ENCODE peak calls at places on chromosomes 7 and 10, in nine cellular contexts. One of them, this sample, is unnamed.

GRCh38 chr10:119406888-119407777 is 135.4 kb downstream of the RGS10 start:
- DNase-seq in A549: no peak
- DNase-seq in AG10803: no peak
- DNase-seq in astrocyte of the spinal cord: no peak
- DNase-seq in lung: no peak
- DNase-seq in pancreas: no peak
- DNase-seq in psoas muscle: no peak
- DNase-seq in epithelial cell of esophagus: no peak
- DNase-seq in BJ: no peak
- DNase-seq in this sample: no peak

GRCh38 chr10:71795248-71795647 is 21.9 kb upstream of the VSIR start:
- DNase-seq in A549: no peak
- DNase-seq in AG10803: peak
- DNase-seq in astrocyte of the spinal cord: peak
- DNase-seq in lung: no peak
- DNase-seq in pancreas: no peak
- DNase-seq in psoas muscle: peak
- DNase-seq in epithelial cell of esophagus: peak
- DNase-seq in BJ: no peak
- DNase-seq in this sample: peak

GRCh38 chr7:106205621-106206222 is 79.1 kb downstream of the NAMPT start:
- DNase-seq in A549: no peak
- DNase-seq in AG10803: no peak
- DNase-seq in astrocyte of the spinal cord: peak
- DNase-seq in lung: no peak
- DNase-seq in pancreas: no peak
- DNase-seq in psoas muscle: no peak
- DNase-seq in epithelial cell of esophagus: peak
- DNase-seq in BJ: no peak
- DNase-seq in this sample: peak

GRCh38 chr10:125194814-125195213 is 34.5 kb upstream of the CTBP2 start:
- DNase-seq in A549: no peak
- DNase-seq in AG10803: no peak
- DNase-seq in astrocyte of the spinal cord: no peak
- DNase-seq in lung: no peak
- DNase-seq in pancreas: no peak
- DNase-seq in psoas muscle: no peak
- DNase-seq in epithelial cell of esophagus: no peak
- DNase-seq in BJ: no peak
- DNase-seq in this sample: no peak

GRCh38 chr7:74083117-74083876 is at the start of gene LIMK1:
- DNase-seq in A549: peak
- DNase-seq in AG10803: peak
- DNase-seq in astrocyte of the spinal cord: peak
- DNase-seq in lung: peak
- DNase-seq in pancreas: peak
- DNase-seq in psoas muscle: peak
- DNase-seq in epithelial cell of esophagus: peak
- DNase-seq in BJ: no peak
- DNase-seq in this sample: peak

GRCh38 chr10:92640110-92640509 is 47.2 kb downstream of the KIF11 start:
- DNase-seq in A549: peak
- DNase-seq in AG10803: peak
- DNase-seq in astrocyte of the spinal cord: peak
- DNase-seq in lung: no peak
- DNase-seq in pancreas: no peak
- DNase-seq in psoas muscle: no peak
- DNase-seq in epithelial cell of esophagus: peak
- DNase-seq in BJ: peak
- DNase-seq in this sample: peak

GRCh38 chr7:9023895-9024294 is 590.5 kb downstream of the NXPH1 start:
- DNase-seq in A549: no peak
- DNase-seq in AG10803: no peak
- DNase-seq in astrocyte of the spinal cord: no peak
- DNase-seq in lung: no peak
- DNase-seq in pancreas: no peak
- DNase-seq in psoas muscle: no peak
- DNase-seq in epithelial cell of esophagus: no peak
- DNase-seq in BJ: no peak
- DNase-seq in this sample: no peak

GRCh38 chr10:48551796-48552591 is 52.9 kb downstream of the ARHGAP22 start:
- DNase-seq in A549: peak
- DNase-seq in AG10803: peak
- DNase-seq in astrocyte of the spinal cord: peak
- DNase-seq in lung: no peak
- DNase-seq in pancreas: no peak
- DNase-seq in psoas muscle: peak
- DNase-seq in epithelial cell of esophagus: peak
- DNase-seq in BJ: no peak
- DNase-seq in this sample: peak

GRCh38 chr7:16244469-16244868 is 176.9 kb downstream of the CRPPA start:
- DNase-seq in A549: no peak
- DNase-seq in AG10803: no peak
- DNase-seq in astrocyte of the spinal cord: no peak
- DNase-seq in lung: no peak
- DNase-seq in pancreas: no peak
- DNase-seq in psoas muscle: no peak
- DNase-seq in epithelial cell of esophagus: no peak
- DNase-seq in BJ: no peak
- DNase-seq in this sample: no peak

GRCh38 chr7:134419875-134420274 is 39.0 kb downstream of the AKR1B1 start:
- DNase-seq in A549: no peak
- DNase-seq in AG10803: no peak
- DNase-seq in astrocyte of the spinal cord: no peak
- DNase-seq in lung: no peak
- DNase-seq in pancreas: no peak
- DNase-seq in psoas muscle: no peak
- DNase-seq in epithelial cell of esophagus: no peak
- DNase-seq in BJ: no peak
- DNase-seq in this sample: no peak

GRCh38 chr7:134421998-134422397 is 36.9 kb downstream of the AKR1B1 start:
- DNase-seq in A549: peak
- DNase-seq in AG10803: peak
- DNase-seq in astrocyte of the spinal cord: no peak
- DNase-seq in lung: no peak
- DNase-seq in pancreas: no peak
- DNase-seq in psoas muscle: no peak
- DNase-seq in epithelial cell of esophagus: peak
- DNase-seq in BJ: no peak
- DNase-seq in this sample: peak

GRCh38 chr7:134420509-134421125 is 38.3 kb downstream of the AKR1B1 start:
- DNase-seq in A549: peak
- DNase-seq in AG10803: peak
- DNase-seq in astrocyte of the spinal cord: peak
- DNase-seq in lung: no peak
- DNase-seq in pancreas: peak
- DNase-seq in psoas muscle: no peak
- DNase-seq in epithelial cell of esophagus: peak
- DNase-seq in BJ: no peak
- DNase-seq in this sample: peak

GRCh38 chr7:134425777-134426176 is 33.1 kb downstream of the AKR1B1 start:
- DNase-seq in A549: no peak
- DNase-seq in AG10803: no peak
- DNase-seq in astrocyte of the spinal cord: no peak
- DNase-seq in lung: no peak
- DNase-seq in pancreas: no peak
- DNase-seq in psoas muscle: no peak
- DNase-seq in epithelial cell of esophagus: no peak
- DNase-seq in BJ: no peak
- DNase-seq in this sample: no peak

GRCh38 chr7:134422646-134423045 is 36.3 kb downstream of the AKR1B1 start:
- DNase-seq in A549: peak
- DNase-seq in AG10803: no peak
- DNase-seq in astrocyte of the spinal cord: no peak
- DNase-seq in lung: no peak
- DNase-seq in pancreas: no peak
- DNase-seq in psoas muscle: no peak
- DNase-seq in epithelial cell of esophagus: no peak
- DNase-seq in BJ: no peak
- DNase-seq in this sample: no peak
- H3K4me3 ChIP-seq in A549: no peak
- H3K4me3 ChIP-seq in AG10803: no peak
- H3K4me3 ChIP-seq in astrocyte of the spinal cord: no peak
- H3K4me3 ChIP-seq in lung: no peak
- H3K4me3 ChIP-seq in pancreas: no peak
- H3K4me3 ChIP-seq in psoas muscle: no peak
- H3K4me3 ChIP-seq in epithelial cell of esophagus: no peak
- H3K4me3 ChIP-seq in BJ: no peak
- H3K4me3 ChIP-seq in this sample: no peak

GRCh38 chr7:149321978-149322541 is 60.1 kb downstream of the ZNF783 start:
- DNase-seq in A549: no peak
- DNase-seq in AG10803: peak
- DNase-seq in astrocyte of the spinal cord: peak
- DNase-seq in lung: no peak
- DNase-seq in pancreas: no peak
- DNase-seq in psoas muscle: no peak
- DNase-seq in epithelial cell of esophagus: no peak
- DNase-seq in BJ: no peak
- DNase-seq in this sample: peak

GRCh38 chr7:149320313-149321124 is 58.5 kb downstream of the ZNF783 start:
- DNase-seq in A549: no peak
- DNase-seq in AG10803: no peak
- DNase-seq in astrocyte of the spinal cord: no peak
- DNase-seq in lung: no peak
- DNase-seq in pancreas: no peak
- DNase-seq in psoas muscle: no peak
- DNase-seq in epithelial cell of esophagus: no peak
- DNase-seq in BJ: no peak
- DNase-seq in this sample: no peak

GRCh38 chr7:149319376-149319775 is 57.4 kb downstream of the ZNF783 start:
- DNase-seq in A549: no peak
- DNase-seq in AG10803: no peak
- DNase-seq in astrocyte of the spinal cord: no peak
- DNase-seq in lung: no peak
- DNase-seq in pancreas: no peak
- DNase-seq in psoas muscle: no peak
- DNase-seq in epithelial cell of esophagus: no peak
- DNase-seq in BJ: no peak
- DNase-seq in this sample: no peak

GRCh38 chr7:149316606-149317005 is 54.6 kb downstream of the ZNF783 start:
- DNase-seq in A549: no peak
- DNase-seq in AG10803: no peak
- DNase-seq in astrocyte of the spinal cord: no peak
- DNase-seq in lung: no peak
- DNase-seq in pancreas: no peak
- DNase-seq in psoas muscle: no peak
- DNase-seq in epithelial cell of esophagus: no peak
- DNase-seq in BJ: no peak
- DNase-seq in this sample: no peak

DNA sequence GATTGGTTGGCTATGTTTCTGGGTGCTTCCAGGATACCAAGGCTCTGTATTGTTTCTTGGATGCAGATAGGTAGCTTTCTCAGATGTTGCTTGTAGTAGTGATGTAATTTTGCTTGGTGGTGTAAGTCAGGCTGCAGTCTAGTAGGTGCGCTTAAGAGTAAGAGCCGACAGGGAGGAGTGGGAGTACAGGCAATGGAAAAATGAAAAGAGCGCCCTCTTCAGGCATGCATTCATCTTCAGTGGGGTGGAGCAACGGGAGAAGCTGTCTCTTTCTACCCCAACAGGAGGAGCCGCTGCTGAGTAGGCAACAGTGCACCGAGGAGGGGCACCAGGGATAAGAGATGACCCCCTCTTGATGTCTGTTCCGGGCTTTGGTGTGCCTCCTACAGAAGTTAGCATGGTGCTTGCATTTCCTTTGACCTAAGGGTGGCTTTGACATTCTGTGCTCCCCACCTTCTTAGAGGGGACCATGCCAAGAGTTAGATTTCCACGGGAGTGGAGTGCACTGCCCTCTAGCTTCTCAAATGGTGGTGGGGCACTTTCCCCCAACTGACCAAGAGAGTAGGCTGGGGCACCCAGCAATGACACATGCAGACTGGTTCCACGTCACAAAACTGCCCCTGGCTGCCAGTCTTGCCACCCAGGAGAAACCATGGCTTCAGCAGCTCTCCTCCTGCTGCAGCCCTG is 56.1 kb downstream of the ZNF783 start:
- DNase-seq in A549: no peak
- DNase-seq in AG10803: no peak
- DNase-seq in astrocyte of the spinal cord: no peak
- DNase-seq in lung: no peak
- DNase-seq in pancreas: no peak
- DNase-seq in psoas muscle: no peak
- DNase-seq in epithelial cell of esophagus: no peak
- DNase-seq in BJ: no peak
- DNase-seq in this sample: no peak
- TF ChIP-seq CTCF in A549: no peak
- TF ChIP-seq CTCF in AG10803: no peak
- TF ChIP-seq CTCF in astrocyte of the spinal cord: no peak
- TF ChIP-seq CTCF in lung: no peak
- TF ChIP-seq CTCF in pancreas: no peak
- TF ChIP-seq CTCF in psoas muscle: no peak
- TF ChIP-seq CTCF in epithelial cell of esophagus: no peak
- TF ChIP-seq CTCF in BJ: no peak
- TF ChIP-seq CTCF in this sample: no peak

DNA sequence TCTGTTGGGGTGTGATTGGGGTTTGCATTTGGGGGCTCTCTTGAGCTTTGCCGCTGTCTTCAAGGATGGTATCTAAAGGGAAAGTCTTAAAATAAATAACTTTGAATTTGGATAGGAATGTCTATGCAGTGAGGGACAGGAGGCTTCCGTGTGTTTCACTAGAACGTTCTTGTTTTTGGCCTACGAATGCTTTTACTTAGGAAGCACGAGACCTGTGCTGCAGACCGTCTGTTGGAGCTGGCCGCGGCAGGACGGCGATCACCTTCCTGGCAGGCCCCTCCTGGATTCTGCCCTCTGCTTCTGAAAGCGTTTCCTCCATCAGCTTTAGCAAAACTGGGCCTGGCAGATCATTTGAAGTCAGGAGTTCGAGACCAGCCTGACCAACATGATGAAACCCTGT is 44.0 kb downstream of the FOXK1 start:
- DNase-seq in A549: no peak
- DNase-seq in AG10803: peak
- DNase-seq in astrocyte of the spinal cord: peak
- DNase-seq in lung: no peak
- DNase-seq in pancreas: no peak
- DNase-seq in psoas muscle: no peak
- DNase-seq in epithelial cell of esophagus: no peak
- DNase-seq in BJ: no peak
- DNase-seq in this sample: peak
- H3K4me3 ChIP-seq in A549: no peak
- H3K4me3 ChIP-seq in AG10803: peak
- H3K4me3 ChIP-seq in astrocyte of the spinal cord: no peak
- H3K4me3 ChIP-seq in lung: no peak
- H3K4me3 ChIP-seq in pancreas: peak
- H3K4me3 ChIP-seq in psoas muscle: peak
- H3K4me3 ChIP-seq in epithelial cell of esophagus: no peak
- H3K4me3 ChIP-seq in BJ: peak
- H3K4me3 ChIP-seq in this sample: peak

GRCh38 chr7:141280100-141280499 is 206.2 kb downstream of the TMEM178B start:
- DNase-seq in A549: no peak
- DNase-seq in AG10803: no peak
- DNase-seq in astrocyte of the spinal cord: no peak
- DNase-seq in lung: no peak
- DNase-seq in pancreas: no peak
- DNase-seq in psoas muscle: no peak
- DNase-seq in epithelial cell of esophagus: no peak
- DNase-seq in BJ: no peak
- DNase-seq in this sample: no peak
- TF ChIP-seq CTCF in A549: no peak
- TF ChIP-seq CTCF in AG10803: no peak
- TF ChIP-seq CTCF in astrocyte of the spinal cord: no peak
- TF ChIP-seq CTCF in lung: no peak
- TF ChIP-seq CTCF in pancreas: no peak
- TF ChIP-seq CTCF in psoas muscle: no peak
- TF ChIP-seq CTCF in epithelial cell of esophagus: no peak
- TF ChIP-seq CTCF in BJ: no peak
- TF ChIP-seq CTCF in this sample: no peak

GRCh38 chr7:26658698-26659084 is 205.7 kb downstream of the SKAP2 start:
- DNase-seq in A549: no peak
- DNase-seq in AG10803: no peak
- DNase-seq in astrocyte of the spinal cord: no peak
- DNase-seq in lung: no peak
- DNase-seq in pancreas: no peak
- DNase-seq in psoas muscle: no peak
- DNase-seq in epithelial cell of esophagus: no peak
- DNase-seq in BJ: no peak
- DNase-seq in this sample: no peak
- H3K4me3 ChIP-seq in A549: no peak
- H3K4me3 ChIP-seq in AG10803: no peak
- H3K4me3 ChIP-seq in astrocyte of the spinal cord: no peak
- H3K4me3 ChIP-seq in lung: no peak
- H3K4me3 ChIP-seq in pancreas: no peak
- H3K4me3 ChIP-seq in psoas muscle: no peak
- H3K4me3 ChIP-seq in epithelial cell of esophagus: no peak
- H3K4me3 ChIP-seq in BJ: no peak
- H3K4me3 ChIP-seq in this sample: no peak

This sample was measured in fibroblast of the aortic adventitia.